ENCODE peak calls at places on chromosomes 13 and 19, in four cellular contexts. P is mesenteric fat pad, F is left ventricle myocardium inferior, V is AG09319. Y is an unnamed sample.

GRCh38 chr13:50910483-50910805 is 853 bp downstream of the RNASEH2B start:
- DNase-seq in P (peak), F (no peak), V (no peak), Y (peak)

GRCh38 chr19:50173144-50173543 is 10.1 kb upstream of the IZUMO2 start:
- DNase-seq in P (no peak), F (no peak), V (no peak), Y (peak)

GRCh38 chr13:81104316-81104715 is 763.4 kb upstream of the SPRY2 start:
- DNase-seq in P (no peak), F (no peak), V (no peak), Y (no peak)

GRCh38 chr13:30034448-30034795 is 184.0 kb upstream of the UBL3 start:
- DNase-seq in P (no peak), F (no peak), V (no peak), Y (no peak)

GRCh38 chr19:32566246-32566830 is 14.7 kb upstream of the PDCD5 start:
- DNase-seq in P (peak), F (no peak), V (no peak), Y (no peak)

GRCh38 chr13:46071590-46072249 is 19.2 kb upstream of the ZC3H13 start:
- DNase-seq in P (no peak), F (no peak), V (no peak), Y (peak)

GRCh38 chr13:49635599-49636433 is 7.5 kb downstream of the ARL11 start:
- DNase-seq in P (no peak), F (no peak), V (no peak), Y (no peak)

GRCh38 chr13:88424463-88424862 is 753.3 kb downstream of the SLITRK5 start:
- DNase-seq in P (no peak), F (no peak), V (no peak), Y (no peak)

GRCh38 chr19:23867895-23868294 is 46.8 kb upstream of the ZNF726 start:
- DNase-seq in P (no peak), F (no peak), V (no peak), Y (no peak)

GRCh38 chr19:49869009-49869483 is 1.7 kb upstream of the PNKP start:
- DNase-seq in P (no peak), F (no peak), V (no peak), Y (peak)

Y was measured in K562.